ENCODE peak calls at places on chromosomes 2 and 18, in nine cellular contexts. W is OCI-LY7; J is activated CD8-positive, alpha-beta memory T cell treated with anti-CD3 and anti-CD28 coated beads, Interleukin-2, amount 50 U/mL, for 4 hours; L is stimulated activated CD4-positive, alpha-beta T cell treated with anti-CD3 and anti-CD28 coated beads, Interleukin-1b, Interleukin-23, amount 100 ng/mL, for 4 hours; U is ecto neural progenitor cell; K is NCI-H1417; T is NCI-H1092; E is HEK293T; N is ureter. Q is an unnamed sample.

GRCh38 chr2:9639740-9640337 is 9.0 kb upstream of the YWHAQ start:
- DNase-seq in W (no peak), J (no peak), L (no peak), U (no peak), K (no peak), T (no peak), E (no peak), N (no peak), Q (no peak)

GRCh38 chr2:200239216-200239615 is 67.3 kb upstream of the SPATS2L start:
- DNase-seq in W (no peak), J (no peak), L (no peak), U (no peak), K (no peak), T (no peak), E (peak), N (no peak), Q (no peak)

GRCh38 chr2:17851731-17852585 is 26.5 kb upstream of the KCNS3 start:
- DNase-seq in W (peak), J (no peak), L (no peak), U (peak), K (peak), T (peak), E (peak), N (peak), Q (peak)

GRCh38 chr2:28976584-28976983 is 4.5 kb upstream of the TOGARAM2 start:
- DNase-seq in W (no peak), J (no peak), L (no peak), U (no peak), K (no peak), T (no peak), E (no peak), N (no peak), Q (no peak)

GRCh38 chr2:225270861-225271260 is 128.6 kb upstream of the NYAP2 start:
- DNase-seq in W (peak), J (peak), L (no peak), U (no peak), K (peak), T (no peak), E (peak), N (no peak), Q (peak)

GRCh38 chr18:777021-777420 is 35.0 kb downstream of the YES1 start:
- DNase-seq in W (no peak), J (no peak), L (no peak), U (no peak), K (no peak), T (no peak), E (no peak), N (no peak), Q (no peak)

GRCh38 chr2:233301811-233302210 is 5.8 kb upstream of the SAG start:
- DNase-seq in W (no peak), J (no peak), L (no peak), U (no peak), K (no peak), T (no peak), E (no peak), N (no peak), Q (no peak)

GRCh38 chr2:214310319-214310718 is 100.5 kb upstream of the VWC2L start:
- DNase-seq in W (no peak), J (no peak), L (no peak), U (no peak), K (no peak), T (no peak), E (no peak), N (no peak), Q (no peak)

GRCh38 chr2:227163445-227163997 is 484 bp downstream of the COL4A4 start:
- DNase-seq in W (peak), J (no peak), L (no peak), U (no peak), K (peak), T (no peak), E (no peak), N (no peak), Q (peak)

GRCh38 chr2:236833501-236834186 is 252.0 kb upstream of the COPS8 start:
- DNase-seq in W (no peak), J (no peak), L (no peak), U (no peak), K (no peak), T (no peak), E (no peak), N (no peak), Q (no peak)

GRCh38 chr2:85911097-85911496 is 22.3 kb upstream of the ST3GAL5 start:
- DNase-seq in W (no peak), J (no peak), L (no peak), U (no peak), K (no peak), T (no peak), E (no peak), N (no peak), Q (no peak)

GRCh38 chr18:9665311-9665710 is 42.8 kb upstream of the RAB31 start:
- DNase-seq in W (no peak), J (no peak), L (no peak), U (no peak), K (no peak), T (no peak), E (no peak), N (no peak), Q (no peak)

GRCh38 chr2:11753452-11753885 is 7.0 kb downstream of the LPIN1 start:
- DNase-seq in W (peak), J (no peak), L (no peak), U (no peak), K (peak), T (peak), E (no peak), N (no peak), Q (peak)

GRCh38 chr2:162103443-162104009 is 29.5 kb upstream of the DPP4 start:
- DNase-seq in W (no peak), J (no peak), L (no peak), U (no peak), K (peak), T (peak), E (no peak), N (no peak), Q (no peak)

GRCh38 chr2:66851449-66851872 is 416.5 kb downstream of the MEIS1 start:
- DNase-seq in W (no peak), J (no peak), L (no peak), U (no peak), K (no peak), T (no peak), E (no peak), N (no peak), Q (no peak)

GRCh38 chr2:238856713-238857567 is 9.1 kb downstream of the TWIST2 start:
- DNase-seq in W (no peak), J (no peak), L (no peak), U (no peak), K (no peak), T (no peak), E (no peak), N (no peak), Q (no peak)

GRCh38 chr2:77666251-77666980 is 144.2 kb upstream of the LRRTM4 start:
- DNase-seq in W (no peak), J (no peak), L (no peak), U (no peak), K (no peak), T (no peak), E (no peak), N (no peak), Q (no peak)

GRCh38 chr2:60453896-60454295 is 99.6 kb downstream of the BCL11A start:
- DNase-seq in W (no peak), J (no peak), L (no peak), U (no peak), K (no peak), T (no peak), E (no peak), N (no peak), Q (no peak)

GRCh38 chr2:211132586-211132985 is 576.2 kb downstream of the CPS1 start:
- DNase-seq in W (no peak), J (no peak), L (no peak), U (no peak), K (no peak), T (no peak), E (no peak), N (no peak), Q (no peak)

GRCh38 chr2:186934420-186934819 is 85.5 kb upstream of the ZSWIM2 start:
- DNase-seq in W (no peak), J (no peak), L (no peak), U (no peak), K (no peak), T (no peak), E (no peak), N (no peak), Q (no peak)

GRCh38 chr2:207467716-207468347 is 61.9 kb upstream of the CREB1 start:
- DNase-seq in W (no peak), J (no peak), L (no peak), U (no peak), K (no peak), T (no peak), E (no peak), N (no peak), Q (no peak)

Q was measured in GM20000.